ENCODE peak calls at places on chromosomes 6 and 20, in six cellular contexts. One of them, this sample, is unnamed.

GRCh38 chr20:33992145-33992922 is 1.4 kb upstream of the RALY start:
- DNase-seq in SK-N-SH: no peak
- DNase-seq in GM12878: no peak
- DNase-seq in K562: peak; percentile 26
- DNase-seq in H1: no peak
- DNase-seq in HepG2: no peak
- DNase-seq in this sample: no peak

GRCh38 chr6:30169658-30170614 is 6.6 kb downstream of the TRIM15 start:
- DNase-seq in HepG2: peak; percentile 68
- DNase-seq in K562: peak; percentile 59
- DNase-seq in SK-N-SH: peak; percentile 73
- DNase-seq in GM12878: peak; percentile 20
- DNase-seq in H1: no peak
- DNase-seq in this sample: peak; percentile 25

GRCh38 chr20:17610566-17611289 is 40.9 kb downstream of the DSTN start:
- DNase-seq in K562: no peak
- DNase-seq in H1: no peak
- DNase-seq in GM12878: no peak
- DNase-seq in SK-N-SH: peak; percentile 15
- DNase-seq in HepG2: no peak
- DNase-seq in this sample: no peak

GRCh38 chr6:144314003-144314485 is 28.9 kb downstream of the UTRN start:
- DNase-seq in SK-N-SH: no peak
- DNase-seq in H1: no peak
- DNase-seq in HepG2: no peak
- DNase-seq in GM12878: no peak
- DNase-seq in K562: no peak
- DNase-seq in this sample: no peak

GRCh38 chr6:156400487-156400886 is 376.7 kb upstream of the ARID1B start:
- DNase-seq in H1: no peak
- DNase-seq in HepG2: no peak
- DNase-seq in GM12878: no peak
- DNase-seq in K562: no peak
- DNase-seq in SK-N-SH: no peak
- DNase-seq in this sample: no peak

GRCh38 chr20:49567421-49568256 is at the start of gene PTGIS:
- DNase-seq in H1: peak; percentile 83
- DNase-seq in SK-N-SH: peak; percentile 87
- DNase-seq in GM12878: no peak
- DNase-seq in K562: no peak
- DNase-seq in HepG2: no peak
- DNase-seq in this sample: no peak

GRCh38 chr6:42690151-42690702 is 32.2 kb downstream of the PRPH2 start:
- DNase-seq in H1: no peak
- DNase-seq in SK-N-SH: no peak
- DNase-seq in GM12878: no peak
- DNase-seq in HepG2: no peak
- DNase-seq in K562: no peak
- DNase-seq in this sample: no peak

GRCh38 chr6:69294407-69294806 is 502.4 kb downstream of the LMBRD1 start:
- DNase-seq in HepG2: no peak
- DNase-seq in SK-N-SH: peak; percentile 3
- DNase-seq in K562: no peak
- DNase-seq in GM12878: no peak
- DNase-seq in H1: no peak
- DNase-seq in this sample: no peak

GRCh38 chr20:33672426-33673114 is 1.7 kb downstream of the NECAB3 start:
- DNase-seq in HepG2: no peak
- DNase-seq in K562: peak; percentile 76
- DNase-seq in GM12878: no peak
- DNase-seq in SK-N-SH: peak; percentile 60
- DNase-seq in H1: no peak
- DNase-seq in this sample: no peak

GRCh38 chr20:50670126-50670862 is 21.0 kb downstream of the RIPOR3 start:
- DNase-seq in HepG2: peak; percentile 89
- DNase-seq in K562: no peak
- DNase-seq in H1: no peak
- DNase-seq in SK-N-SH: no peak
- DNase-seq in GM12878: no peak
- DNase-seq in this sample: no peak

GRCh38 chr20:4835244-4836177 is 113.8 kb downstream of the PRND start:
- DNase-seq in SK-N-SH: no peak
- DNase-seq in H1: no peak
- DNase-seq in GM12878: no peak
- DNase-seq in HepG2: no peak
- DNase-seq in K562: no peak
- DNase-seq in this sample: no peak

GRCh38 chr6:107488875-107489635 is 862 bp upstream of the SOBP start:
- DNase-seq in GM12878: no peak
- DNase-seq in HepG2: peak; percentile 44
- DNase-seq in H1: peak; percentile 85
- DNase-seq in SK-N-SH: peak; percentile 82
- DNase-seq in K562: peak; percentile 29
- DNase-seq in this sample: peak; percentile 9

GRCh38 chr6:116410945-116411623 is 40.3 kb downstream of the DSE start:
- DNase-seq in K562: no peak
- DNase-seq in H1: no peak
- DNase-seq in SK-N-SH: no peak
- DNase-seq in HepG2: no peak
- DNase-seq in GM12878: no peak
- DNase-seq in this sample: no peak

GRCh38 chr20:19850190-19850533 is 92.1 kb downstream of the RIN2 start:
- DNase-seq in HepG2: no peak
- DNase-seq in SK-N-SH: peak; percentile 36
- DNase-seq in GM12878: no peak
- DNase-seq in K562: no peak
- DNase-seq in H1: no peak
- DNase-seq in this sample: no peak

GRCh38 chr20:41476446-41476845 is 109.8 kb upstream of the EMILIN3 start:
- DNase-seq in H1: no peak
- DNase-seq in K562: no peak
- DNase-seq in GM12878: no peak
- DNase-seq in SK-N-SH: no peak
- DNase-seq in HepG2: no peak
- DNase-seq in this sample: no peak

GRCh38 chr6:137728386-137729349 is 138.4 kb upstream of the TNFAIP3 start:
- DNase-seq in HepG2: peak; percentile 92
- DNase-seq in SK-N-SH: no peak
- DNase-seq in H1: no peak
- DNase-seq in GM12878: no peak
- DNase-seq in K562: no peak
- DNase-seq in this sample: peak; percentile 39

GRCh38 chr6:21931641-21932335 is 338.2 kb downstream of the SOX4 start:
- DNase-seq in K562: no peak
- DNase-seq in SK-N-SH: no peak
- DNase-seq in HepG2: no peak
- DNase-seq in GM12878: no peak
- DNase-seq in H1: no peak
- DNase-seq in this sample: no peak

GRCh38 chr6:116938305-116938704 is 61.3 kb downstream of the RFX6 start:
- DNase-seq in SK-N-SH: no peak
- DNase-seq in H1: no peak
- DNase-seq in K562: no peak
- DNase-seq in GM12878: no peak
- DNase-seq in HepG2: no peak
- DNase-seq in this sample: no peak

GRCh38 chr20:63053430-63054102 is 46.8 kb upstream of the BHLHE23 start:
- DNase-seq in HepG2: no peak
- DNase-seq in SK-N-SH: no peak
- DNase-seq in H1: peak; percentile 31
- DNase-seq in GM12878: no peak
- DNase-seq in K562: no peak
- DNase-seq in this sample: no peak

GRCh38 chr20:1086273-1087213 is 31.9 kb upstream of the PSMF1 start:
- DNase-seq in K562: no peak
- DNase-seq in GM12878: no peak
- DNase-seq in H1: no peak
- DNase-seq in HepG2: no peak
- DNase-seq in SK-N-SH: no peak
- DNase-seq in this sample: no peak

GRCh38 chr6:79810878-79811277 is 136.5 kb downstream of the ELOVL4 start:
- DNase-seq in HepG2: no peak
- DNase-seq in K562: no peak
- DNase-seq in SK-N-SH: peak; percentile 46
- DNase-seq in H1: no peak
- DNase-seq in GM12878: no peak
- DNase-seq in this sample: no peak

GRCh38 chr20:13412806-13413445 is 191.9 kb downstream of the ISM1 start:
- DNase-seq in K562: no peak
- DNase-seq in HepG2: no peak
- DNase-seq in H1: no peak
- DNase-seq in GM12878: no peak
- DNase-seq in SK-N-SH: no peak
- DNase-seq in this sample: no peak

GRCh38 chr6:7621761-7622160 is 31.8 kb downstream of the SNRNP48 start:
- DNase-seq in GM12878: no peak
- DNase-seq in HepG2: peak; percentile 29
- DNase-seq in H1: no peak
- DNase-seq in SK-N-SH: no peak
- DNase-seq in K562: no peak
- DNase-seq in this sample: no peak

GRCh38 chr6:145116591-145117178 is 618.6 kb downstream of the EPM2A start:
- DNase-seq in H1: no peak
- DNase-seq in SK-N-SH: no peak
- DNase-seq in HepG2: no peak
- DNase-seq in K562: no peak
- DNase-seq in GM12878: no peak
- DNase-seq in this sample: no peak

GRCh38 chr6:25027221-25027916 is 91.6 kb upstream of the RIPOR2 start:
- DNase-seq in H1: no peak
- DNase-seq in HepG2: no peak
- DNase-seq in SK-N-SH: no peak
- DNase-seq in K562: peak; percentile 28
- DNase-seq in GM12878: peak; percentile 60
- DNase-seq in this sample: no peak

GRCh38 chr6:37631295-37631694 is 66.4 kb downstream of the MDGA1 start:
- DNase-seq in HepG2: no peak
- DNase-seq in GM12878: no peak
- DNase-seq in H1: no peak
- DNase-seq in SK-N-SH: no peak
- DNase-seq in K562: no peak
- DNase-seq in this sample: no peak

GRCh38 chr6:140893432-140893831 is 1239.3 kb upstream of the GJE1 start:
- DNase-seq in SK-N-SH: no peak
- DNase-seq in H1: no peak
- DNase-seq in K562: no peak
- DNase-seq in GM12878: no peak
- DNase-seq in HepG2: no peak
- DNase-seq in this sample: no peak

GRCh38 chr20:3927486-3928291 is 38.5 kb downstream of the PANK2 start:
- DNase-seq in SK-N-SH: no peak
- DNase-seq in H1: peak; percentile 61
- DNase-seq in K562: no peak
- DNase-seq in HepG2: no peak
- DNase-seq in GM12878: no peak
- DNase-seq in this sample: peak; percentile 89

GRCh38 chr20:63930971-63931553 is 25.2 kb downstream of the UCKL1 start:
- DNase-seq in HepG2: no peak
- DNase-seq in K562: no peak
- DNase-seq in SK-N-SH: no peak
- DNase-seq in H1: no peak
- DNase-seq in GM12878: no peak
- DNase-seq in this sample: no peak

GRCh38 chr6:31446481-31446880 is 43.1 kb downstream of the MICA start:
- DNase-seq in HepG2: no peak
- DNase-seq in GM12878: no peak
- DNase-seq in K562: no peak
- DNase-seq in H1: no peak
- DNase-seq in SK-N-SH: no peak
- DNase-seq in this sample: no peak

GRCh38 chr20:43748274-43748673 is 21.5 kb upstream of the GTSF1L start:
- DNase-seq in SK-N-SH: no peak
- DNase-seq in H1: no peak
- DNase-seq in K562: no peak
- DNase-seq in GM12878: no peak
- DNase-seq in HepG2: no peak
- DNase-seq in this sample: peak; percentile 92

GRCh38 chr20:11216451-11217314 is 542.9 kb upstream of the JAG1 start:
- DNase-seq in K562: no peak
- DNase-seq in H1: no peak
- DNase-seq in SK-N-SH: no peak
- DNase-seq in GM12878: no peak
- DNase-seq in HepG2: peak; percentile 78
- DNase-seq in this sample: no peak
- TF ChIP-seq GABPA in K562: no peak
- TF ChIP-seq GABPA in H1: no peak
- TF ChIP-seq GABPA in SK-N-SH: no peak
- TF ChIP-seq GABPA in GM12878: no peak
- TF ChIP-seq GABPA in HepG2: no peak
- TF ChIP-seq GABPA in this sample: no peak

DNA sequence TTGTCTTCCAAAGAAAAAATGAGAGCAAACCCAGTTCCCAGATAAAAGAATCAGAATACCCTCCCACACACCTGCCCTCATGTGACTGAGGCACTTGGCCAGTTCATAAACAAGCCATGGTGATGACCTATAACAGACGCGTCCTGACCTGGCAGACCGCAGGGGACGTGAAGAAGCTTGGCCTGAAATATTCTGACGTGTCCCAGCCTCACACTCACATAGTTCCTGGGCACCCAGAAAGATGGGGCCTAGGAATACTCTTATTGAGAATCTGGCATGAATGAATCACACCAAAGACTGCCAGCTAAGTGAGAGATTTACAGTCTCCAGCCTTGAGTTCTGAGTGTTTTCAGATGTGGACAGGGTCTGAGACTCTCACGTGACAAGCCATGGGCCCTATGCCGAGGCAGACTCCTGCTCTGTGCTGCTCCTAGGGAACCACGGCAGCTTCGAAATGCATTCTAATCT is 17.2 kb upstream of the MAP3K4 start:
- DNase-seq in K562: peak; percentile 74
- DNase-seq in GM12878: no peak
- DNase-seq in SK-N-SH: no peak
- DNase-seq in H1: no peak
- DNase-seq in HepG2: no peak
- DNase-seq in this sample: no peak
- TF ChIP-seq GABPA in K562: no peak
- TF ChIP-seq GABPA in GM12878: no peak
- TF ChIP-seq GABPA in SK-N-SH: no peak
- TF ChIP-seq GABPA in H1: no peak
- TF ChIP-seq GABPA in HepG2: no peak
- TF ChIP-seq GABPA in this sample: no peak

DNA sequence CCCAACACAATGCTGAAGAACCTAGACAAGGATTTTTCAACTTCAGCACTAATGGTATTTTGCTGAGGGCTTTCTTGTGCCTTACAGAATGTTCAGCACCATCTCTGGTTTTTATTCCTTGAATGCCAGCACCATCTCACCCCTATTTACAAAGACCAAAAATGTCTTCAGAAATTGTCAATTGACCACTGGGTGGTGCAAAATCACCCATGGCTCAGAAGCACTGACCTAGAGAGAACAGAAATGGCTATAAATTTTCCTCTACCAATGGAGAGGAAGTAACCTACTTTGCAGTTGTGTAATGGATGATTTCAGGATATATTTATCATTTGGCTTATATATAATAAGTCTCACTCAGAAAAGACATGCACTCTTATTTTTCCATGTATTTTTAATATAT is 431.0 kb upstream of the IRAK1BP1 start:
- DNase-seq in GM12878: no peak
- DNase-seq in H1: no peak
- DNase-seq in SK-N-SH: no peak
- DNase-seq in HepG2: peak; percentile 1
- DNase-seq in K562: no peak
- DNase-seq in this sample: no peak
- TF ChIP-seq GABPA in GM12878: no peak
- TF ChIP-seq GABPA in H1: no peak
- TF ChIP-seq GABPA in SK-N-SH: no peak
- TF ChIP-seq GABPA in HepG2: no peak
- TF ChIP-seq GABPA in K562: no peak
- TF ChIP-seq GABPA in this sample: no peak

GRCh38 chr6:170415318-170415717 is 108.8 kb downstream of the FAM120B start:
- DNase-seq in H1: no peak
- DNase-seq in K562: no peak
- DNase-seq in HepG2: no peak
- DNase-seq in GM12878: no peak
- DNase-seq in SK-N-SH: no peak
- DNase-seq in this sample: no peak
- TF ChIP-seq GABPA in H1: no peak
- TF ChIP-seq GABPA in K562: no peak
- TF ChIP-seq GABPA in HepG2: no peak
- TF ChIP-seq GABPA in GM12878: no peak
- TF ChIP-seq GABPA in SK-N-SH: no peak
- TF ChIP-seq GABPA in this sample: no peak

This sample was measured in HL-60.